ENCODE peak calls at places on chromosomes 13 and 19, in four cellular contexts. One of them, this sample, is unnamed.

GRCh38 chr19:1279782-1280341 is 4.5 kb downstream of the FAM174C start:
- DNase-seq in bronchial epithelial cell: peak; percentile 71
- DNase-seq in NCI-H2081: peak; percentile 72
- DNase-seq in ascending aorta: no peak
- DNase-seq in this sample: peak; percentile 54

GRCh38 chr13:110319774-110320509 is 12.9 kb downstream of the COL4A2 start:
- DNase-seq in ascending aorta: no peak
- DNase-seq in NCI-H2081: no peak
- DNase-seq in bronchial epithelial cell: peak; percentile 92
- DNase-seq in this sample: peak; percentile 87

GRCh38 chr19:31319465-31319864 is 29.8 kb downstream of the TSHZ3 start:
- DNase-seq in ascending aorta: no peak
- DNase-seq in NCI-H2081: no peak
- DNase-seq in bronchial epithelial cell: no peak
- DNase-seq in this sample: no peak

GRCh38 chr13:21934309-21934708 is 263.4 kb downstream of the FGF9 start:
- DNase-seq in ascending aorta: no peak
- DNase-seq in NCI-H2081: peak; percentile 79
- DNase-seq in bronchial epithelial cell: no peak
- DNase-seq in this sample: no peak

GRCh38 chr13:105655046-105655445 is 880.4 kb downstream of the EFNB2 start:
- DNase-seq in NCI-H2081: no peak
- DNase-seq in bronchial epithelial cell: peak; percentile 76
- DNase-seq in ascending aorta: no peak
- DNase-seq in this sample: peak; percentile 44

GRCh38 chr13:21483748-21484147 is 24.6 kb upstream of the ZDHHC20 start:
- DNase-seq in NCI-H2081: no peak
- DNase-seq in ascending aorta: no peak
- DNase-seq in bronchial epithelial cell: no peak
- DNase-seq in this sample: no peak

GRCh38 chr13:29587645-29588044 is 7.8 kb downstream of the SLC7A1 start:
- DNase-seq in ascending aorta: no peak
- DNase-seq in bronchial epithelial cell: no peak
- DNase-seq in NCI-H2081: no peak
- DNase-seq in this sample: peak; percentile 65

GRCh38 chr13:20428666-20429644 is 96.7 kb downstream of the CRYL1 start:
- DNase-seq in ascending aorta: no peak
- DNase-seq in bronchial epithelial cell: peak; percentile 88
- DNase-seq in NCI-H2081: no peak
- DNase-seq in this sample: peak; percentile 86

GRCh38 chr13:114099918-114100445 is 32.4 kb downstream of the RASA3 start:
- DNase-seq in bronchial epithelial cell: peak; percentile 40
- DNase-seq in NCI-H2081: no peak
- DNase-seq in ascending aorta: no peak
- DNase-seq in this sample: no peak

GRCh38 chr19:46759817-46760333 is 13.6 kb upstream of the STRN4 start:
- DNase-seq in NCI-H2081: no peak
- DNase-seq in bronchial epithelial cell: peak; percentile 66
- DNase-seq in ascending aorta: no peak
- DNase-seq in this sample: peak; percentile 60

GRCh38 chr19:40270362-40271089 is 14.6 kb downstream of the AKT2 start:
- DNase-seq in bronchial epithelial cell: no peak
- DNase-seq in ascending aorta: no peak
- DNase-seq in NCI-H2081: no peak
- DNase-seq in this sample: no peak

GRCh38 chr13:113051641-113052040 is 54.0 kb upstream of the F7 start:
- DNase-seq in NCI-H2081: no peak
- DNase-seq in ascending aorta: no peak
- DNase-seq in bronchial epithelial cell: no peak
- DNase-seq in this sample: no peak

GRCh38 chr13:110273254-110273653 is 33.7 kb downstream of the COL4A1 start:
- DNase-seq in bronchial epithelial cell: no peak
- DNase-seq in ascending aorta: no peak
- DNase-seq in NCI-H2081: no peak
- DNase-seq in this sample: no peak

GRCh38 chr19:48500830-48501445 is 10.7 kb downstream of the LMTK3 start:
- DNase-seq in bronchial epithelial cell: no peak
- DNase-seq in ascending aorta: no peak
- DNase-seq in NCI-H2081: no peak
- DNase-seq in this sample: no peak

GRCh38 chr19:38202504-38202903 is 21.5 kb downstream of the DPF1 start:
- DNase-seq in NCI-H2081: no peak
- DNase-seq in bronchial epithelial cell: no peak
- DNase-seq in ascending aorta: no peak
- DNase-seq in this sample: no peak

GRCh38 chr13:113105032-113105993 is at the start of gene F7:
- DNase-seq in NCI-H2081: no peak
- DNase-seq in ascending aorta: no peak
- DNase-seq in bronchial epithelial cell: no peak
- DNase-seq in this sample: peak; percentile 12

GRCh38 chr13:40433577-40433976 is 232.9 kb downstream of the FOXO1 start:
- DNase-seq in NCI-H2081: no peak
- DNase-seq in bronchial epithelial cell: no peak
- DNase-seq in ascending aorta: no peak
- DNase-seq in this sample: no peak

GRCh38 chr13:28489536-28489935 is 5.4 kb downstream of the FLT1 start:
- DNase-seq in NCI-H2081: no peak
- DNase-seq in bronchial epithelial cell: no peak
- DNase-seq in ascending aorta: no peak
- DNase-seq in this sample: no peak

GRCh38 chr13:99390601-99391000 is 83.4 kb upstream of the GPR183 start:
- DNase-seq in NCI-H2081: no peak
- DNase-seq in bronchial epithelial cell: no peak
- DNase-seq in ascending aorta: no peak
- DNase-seq in this sample: no peak

GRCh38 chr13:110726726-110727125 is 13.2 kb downstream of the ING1 start:
- DNase-seq in bronchial epithelial cell: no peak
- DNase-seq in NCI-H2081: no peak
- DNase-seq in ascending aorta: no peak
- DNase-seq in this sample: no peak